ENCODE peak calls at places on chromosome 21, in five cellular contexts. C is BJ, F is AG04449, J is fibroblast of lung, I is choroid plexus epithelial cell. X is an unnamed sample.

GRCh38 chr21:39562791-39563770 is 49.7 kb upstream of the B3GALT5 start:
- DNase-seq in F (no peak), J (no peak), I (no peak), C (no peak), X (no peak)

GRCh38 chr21:16568661-16569060 is 838.9 kb downstream of the USP25 start:
- DNase-seq in F (no peak), C (no peak), I (no peak), J (no peak), X (peak; percentile 24)

GRCh38 chr21:43639470-43640178 is 19.7 kb downstream of the HSF2BP start:
- DNase-seq in C (no peak), F (peak; percentile 66), I (peak; percentile 93), J (peak; percentile 21), X (peak; percentile 89)

GRCh38 chr21:42942244-42942643 is 16.8 kb upstream of the ERVH48-1 start:
- DNase-seq in F (no peak), I (no peak), J (no peak), C (no peak), X (peak; percentile 57)

GRCh38 chr21:43767980-43768867 is 7.9 kb downstream of the CSTB start:
- DNase-seq in C (no peak), I (peak; percentile 87), J (peak; percentile 90), F (no peak), X (peak; percentile 94)

GRCh38 chr21:27700974-27701614 is 734.2 kb upstream of the ADAMTS5 start:
- DNase-seq in C (no peak), I (peak; percentile 92), F (peak; percentile 47), J (peak; percentile 57), X (peak; percentile 85)

GRCh38 chr21:43772368-43772870 is 3.7 kb downstream of the CSTB start:
- DNase-seq in I (no peak), F (no peak), C (no peak), J (no peak), X (peak; percentile 53)

GRCh38 chr21:16775056-16775455 is 737.8 kb upstream of the CXADR start:
- DNase-seq in I (no peak), J (no peak), C (no peak), F (no peak), X (no peak)

GRCh38 chr21:25005388-25005787 is 601.9 kb downstream of the MRPL39 start:
- DNase-seq in I (peak; percentile 20), C (no peak), J (peak; percentile 27), F (no peak), X (no peak)

GRCh38 chr21:42040411-42041180 is 30.4 kb upstream of the ZBTB21 start:
- DNase-seq in I (peak; percentile 99), J (peak; percentile 100), F (peak; percentile 100), C (peak; percentile 98), X (peak; percentile 94)

GRCh38 chr21:44521301-44521927 is 18.6 kb downstream of the KRTAP10-1 start:
- DNase-seq in F (no peak), I (no peak), J (no peak), C (no peak), X (no peak)

GRCh38 chr21:42973991-42974831 is at the start of gene PKNOX1:
- DNase-seq in F (peak; percentile 85), C (peak; percentile 81), J (peak; percentile 97), I (peak; percentile 99), X (peak; percentile 99)

GRCh38 chr21:14492890-14493289 is 53.2 kb downstream of the SAMSN1 start:
- DNase-seq in I (no peak), J (no peak), C (no peak), F (no peak), X (no peak)

GRCh38 chr21:42861311-42862122 is 17.8 kb downstream of the WDR4 start:
- DNase-seq in C (no peak), F (no peak), J (no peak), I (no peak), X (no peak)

GRCh38 chr21:44653123-44653522 is 1.3 kb downstream of the KRTAP12-4 start:
- DNase-seq in I (no peak), J (no peak), F (no peak), C (no peak), X (no peak)

GRCh38 chr21:45001134-45002095 is 61.6 kb downstream of the SLX9 start:
- DNase-seq in F (no peak), J (peak; percentile 70), I (no peak), C (no peak), X (peak; percentile 84)

GRCh38 chr21:42301371-42302291 is 13.6 kb downstream of the TFF3 start:
- DNase-seq in J (no peak), I (no peak), C (no peak), F (no peak), X (no peak)

GRCh38 chr21:18622383-18622782 is 218.8 kb upstream of the TMPRSS15 start:
- DNase-seq in I (peak; percentile 1), F (no peak), J (no peak), C (no peak), X (no peak)

GRCh38 chr21:34544032-34544496 is 32.1 kb upstream of the KCNE1 start:
- DNase-seq in I (peak; percentile 93), J (peak; percentile 77), C (no peak), F (no peak), X (peak; percentile 86)

GRCh38 chr21:31986035-31986856 is 113.4 kb downstream of the HUNK start:
- DNase-seq in I (no peak), J (no peak), F (no peak), C (no peak), X (no peak)

GRCh38 chr21:19123525-19123924 is 719.9 kb upstream of the TMPRSS15 start:
- DNase-seq in F (no peak), J (no peak), I (no peak), C (no peak), X (no peak)

GRCh38 chr21:39776589-39776988 is 31.6 kb downstream of the IGSF5 start:
- DNase-seq in I (peak; percentile 8), C (no peak), J (peak; percentile 89), F (no peak), X (no peak)

GRCh38 chr21:31875424-31876097 is 2.7 kb downstream of the HUNK start:
- DNase-seq in I (peak; percentile 7), J (no peak), F (peak; percentile 12), C (no peak), X (no peak)

GRCh38 chr21:15564907-15565306 is 164.9 kb upstream of the USP25 start:
- DNase-seq in C (no peak), J (no peak), I (no peak), F (no peak), X (peak; percentile 5)

DNA sequence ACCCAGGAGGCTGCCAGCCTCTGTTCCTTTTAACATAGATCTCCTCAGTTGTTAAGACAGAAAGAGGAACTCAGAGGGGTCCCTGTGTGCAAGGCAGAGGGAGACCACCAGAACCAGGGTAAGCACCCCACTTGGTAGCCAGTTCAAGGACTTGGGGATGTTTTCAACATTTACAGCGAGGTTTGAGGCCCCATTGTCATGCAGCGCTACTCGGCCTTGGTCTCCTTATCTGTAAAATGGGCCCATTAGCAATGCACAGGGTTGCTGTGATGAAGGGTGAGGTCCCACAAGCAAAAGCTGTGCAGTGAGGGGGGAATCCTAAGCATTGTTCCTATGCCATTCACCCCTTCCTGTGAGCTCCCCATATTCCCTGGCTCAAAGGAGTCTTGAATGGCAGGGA is 4.2 kb downstream of the SIM2 start:
- DNase-seq in I (no peak), F (no peak), J (no peak), C (no peak), X (no peak)
- H3K4me3 ChIP-seq in I (no peak overlapping the region), F (no peak overlapping the region), J (no peak overlapping the region), C (no peak overlapping the region), X (no peak overlapping the region)

GRCh38 chr21:33059319-33059894 is 10.5 kb upstream of the OLIG1 start:
- DNase-seq in J (no peak), F (no peak), I (no peak), C (no peak), X (peak; percentile 54)

GRCh38 chr21:33053986-33054385 is 16.0 kb upstream of the OLIG1 start:
- DNase-seq in J (no peak), F (no peak), I (no peak), C (no peak), X (no peak)

GRCh38 chr21:33057385-33057940 is 12.5 kb upstream of the OLIG1 start:
- DNase-seq in J (no peak), F (no peak), C (no peak), I (no peak), X (no peak)

GRCh38 chr21:33061233-33061632 is 8.7 kb upstream of the OLIG1 start:
- DNase-seq in F (no peak), J (no peak), C (no peak), I (no peak), X (no peak)

DNA sequence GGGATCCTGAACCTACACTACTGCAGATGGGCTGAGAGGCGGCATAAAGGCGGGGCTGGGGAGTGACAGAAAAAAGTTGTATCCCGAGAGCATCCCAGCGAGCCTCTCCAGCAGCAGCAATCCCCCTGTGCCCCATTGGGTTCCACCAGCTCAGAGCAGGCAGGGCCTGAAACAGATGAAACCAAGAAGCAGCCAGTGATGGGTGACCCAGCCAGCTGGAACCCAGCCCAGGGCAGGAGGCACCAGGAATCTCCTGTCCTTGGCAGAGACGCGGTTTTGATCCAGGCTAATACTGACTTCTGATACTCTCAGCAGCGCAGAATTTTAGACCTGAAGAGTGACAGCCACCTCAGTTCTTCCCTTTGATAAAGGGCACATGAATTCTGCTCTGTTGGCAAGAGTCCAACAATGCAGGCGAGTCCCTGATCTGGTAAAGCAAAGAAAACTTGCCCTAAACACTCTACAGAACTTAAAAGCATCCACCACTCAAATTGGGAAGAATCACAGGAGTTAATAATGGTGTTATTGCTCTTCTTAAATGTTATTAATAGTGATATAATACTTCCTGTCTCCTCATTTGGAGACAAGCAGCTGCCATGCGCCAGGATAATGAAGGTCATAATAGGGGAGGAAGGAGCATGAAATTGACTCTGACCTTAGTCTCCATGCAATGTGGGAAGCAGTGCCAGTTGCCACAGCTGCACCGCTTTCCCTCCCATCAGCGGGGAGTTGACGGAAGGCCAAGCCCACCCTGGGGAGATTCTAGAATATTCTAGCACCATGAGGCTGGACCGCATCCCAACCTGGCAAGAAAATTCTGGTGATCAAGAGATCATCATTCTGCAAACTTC is 11.2 kb upstream of the OLIG1 start:
- DNase-seq in F (no peak), C (no peak), I (no peak), J (no peak), X (no peak)
- H3K4me3 ChIP-seq in F (no peak overlapping the region), C (no peak overlapping the region), I (no peak overlapping the region), J (no peak overlapping the region), X (no peak overlapping the region)

GRCh38 chr21:46065993-46066842 is 31.7 kb upstream of the COL6A2 start:
- DNase-seq in I (peak; percentile 35), J (no peak), C (no peak), F (no peak), X (no peak)

GRCh38 chr21:46063734-46064680 is 33.9 kb upstream of the COL6A2 start:
- DNase-seq in J (no peak), F (no peak), I (no peak), C (no peak), X (no peak)

GRCh38 chr21:46066843-46067331 is 31.0 kb upstream of the COL6A2 start:
- DNase-seq in J (peak; percentile 69), C (no peak), F (no peak), I (peak; percentile 56), X (no peak)

GRCh38 chr21:46064870-46065214 is 33.1 kb upstream of the COL6A2 start:
- DNase-seq in F (no peak), J (no peak), C (no peak), I (no peak), X (no peak)

GRCh38 chr21:46065215-46065992 is 32.5 kb upstream of the COL6A2 start:
- DNase-seq in C (no peak), J (peak; percentile 81), F (no peak), I (peak; percentile 58), X (no peak)
- H3K4me3 ChIP-seq in C (no peak overlapping the region), J (no peak overlapping the region), F (no peak overlapping the region), I (peak overlapping the region; percentile 11), X (no peak overlapping the region)

DNA sequence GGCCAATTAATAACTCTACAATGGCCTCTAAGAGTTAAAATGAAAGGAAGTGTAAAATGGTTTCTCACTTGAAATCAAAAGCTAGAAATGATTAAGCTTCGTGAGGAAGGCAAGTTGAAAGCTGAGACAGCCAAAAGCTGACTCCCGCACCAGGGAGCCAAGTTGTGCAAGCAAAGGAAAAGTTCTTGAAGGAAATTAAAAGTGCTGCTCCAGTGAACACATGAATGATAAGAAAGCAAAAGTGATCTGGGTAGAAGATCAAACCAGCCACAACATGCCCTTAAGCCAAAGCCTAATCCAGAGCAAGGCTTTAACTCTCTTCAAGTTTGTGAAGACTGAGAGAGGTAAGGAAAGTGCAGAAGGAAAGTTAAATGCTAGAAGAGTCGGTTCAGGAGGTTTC is 22.7 kb downstream of the CYYR1 start:
- DNase-seq in F (no peak), C (no peak), I (peak; percentile 51), J (no peak), X (peak; percentile 35)
- H3K4me3 ChIP-seq in F (no peak overlapping the region), C (no peak overlapping the region), I (no peak overlapping the region), J (no peak overlapping the region), X (no peak overlapping the region)